ENCODE peak calls at places on chromosome X, in four cellular contexts. F is CD8-positive, alpha-beta memory T cell; O is breast epithelium; A is gastrocnemius medialis. H is an unnamed sample. For H3K9me3, H3K4me1 and H3K36me3, the result is how much of the 10 kb centered on the place peaks cover.

GRCh38 chrX:22126311-22126710 is 94.2 kb downstream of the PHEX start:
- DNase-seq in F (no peak), O (no peak), A (no peak), H (no peak)

GRCh38 chrX:135345328-135345645 is 36.0 kb downstream of the ETDC start:
- DNase-seq in F (no peak), O (no peak), A (peak), H (no peak)

GRCh38 chrX:151396042-151396826 is 772 bp upstream of the VMA21 start:
- DNase-seq in F (peak), O (peak), A (peak), H (peak)

GRCh38 chrX:149961572-149961971 is 23.3 kb upstream of the EOLA2 start:
- DNase-seq in F (no peak), O (no peak), A (no peak), H (no peak)

GRCh38 chrX:20973038-20973437 is 401.2 kb upstream of the CNKSR2 start:
- DNase-seq in F (no peak), O (no peak), A (no peak), H (no peak)

GRCh38 chrX:20265726-20266681 is 705 bp downstream of the RPS6KA3 start:
- DNase-seq in F (peak), O (peak), A (peak), H (no peak)

GRCh38 chrX:83658731-83659130 is 150.6 kb downstream of the POU3F4 start:
- DNase-seq in F (no peak), O (no peak), A (no peak), H (no peak)

GRCh38 chrX:104972737-104973136 is 247.8 kb downstream of the TEX13A start:
- DNase-seq in F (no peak), O (no peak), A (no peak), H (no peak)

GRCh38 chrX:2928127-2928582 is 984 bp downstream of the ARSD start:
- DNase-seq in F (no peak), O (peak), A (peak), H (peak)

GRCh38 chrX:153816821-153817220 is 13.5 kb downstream of the PDZD4 start:
- DNase-seq in F (peak), O (no peak), A (no peak), H (no peak)

GRCh38 chrX:20144491-20144890 is 2.9 kb upstream of the EIF1AX start:
- DNase-seq in F (no peak), O (no peak), A (no peak), H (no peak)

GRCh38 chrX:109959356-109959871 is 43.5 kb upstream of the TMEM164 start:
- DNase-seq in F (no peak), O (no peak), A (no peak), H (no peak)

GRCh38 chrX:103565752-103566151 is 19.6 kb upstream of the TCEAL4 start:
- DNase-seq in F (no peak), O (no peak), A (no peak), H (no peak)

GRCh38 chrX:67094061-67094460 is 449.8 kb upstream of the AR start:
- DNase-seq in F (no peak), O (no peak), A (no peak), H (no peak)

GRCh38 chrX:63784902-63785692 is at the start of gene ARHGEF9:
- DNase-seq in F (no peak), O (no peak), A (peak), H (no peak)

GRCh38 chrX:44765556-44765955 is 78.3 kb upstream of the DUSP21 start:
- DNase-seq in F (no peak), O (no peak), A (no peak), H (no peak)

GRCh38 chrX:154371771-154372300 is 2.6 kb downstream of the FLNA start:
- DNase-seq in F (no peak), O (no peak), A (no peak), H (no peak)

GRCh38 chrX:100650841-100651240 is 6.8 kb downstream of the SRPX2 start:
- DNase-seq in F (no peak), O (no peak), A (no peak), H (no peak)

GRCh38 chrX:135295238-135295943 is 13.9 kb upstream of the ETDC start:
- DNase-seq in F (peak), O (no peak), A (peak), H (no peak)

GRCh38 chrX:135707880-135708279 is 5.6 kb upstream of the CT45A1 start:
- DNase-seq in F (no peak), O (no peak), A (no peak), H (no peak)

GRCh38 chrX:111151764-111152163 is 55.8 kb downstream of the PAK3 start:
- DNase-seq in F (no peak), O (no peak), A (no peak), H (no peak)

GRCh38 chrX:119996600-119997524 is 53.3 kb upstream of the NKAP start:
- DNase-seq in F (no peak), O (no peak), A (no peak), H (no peak)

GRCh38 chrX:28922106-28922505 is 334.9 kb downstream of the IL1RAPL1 start:
- DNase-seq in F (no peak), O (no peak), A (no peak), H (no peak)

GRCh38 chrX:39905475-39905889 is 192.3 kb downstream of the BCOR start:
- DNase-seq in F (no peak), O (no peak), A (no peak), H (no peak)
- H3K9me3 ChIP-seq in F (under half), O (under half), A (under half), H (under half)

GRCh38 chrX:45912316-45912715 is 632.9 kb downstream of the ZNF674 start:
- DNase-seq in F (no peak), O (no peak), A (no peak), H (no peak)

GRCh38 chrX:45903781-45904201 is 641.4 kb downstream of the ZNF674 start:
- DNase-seq in F (no peak), O (no peak), A (no peak), H (no peak)

DNA sequence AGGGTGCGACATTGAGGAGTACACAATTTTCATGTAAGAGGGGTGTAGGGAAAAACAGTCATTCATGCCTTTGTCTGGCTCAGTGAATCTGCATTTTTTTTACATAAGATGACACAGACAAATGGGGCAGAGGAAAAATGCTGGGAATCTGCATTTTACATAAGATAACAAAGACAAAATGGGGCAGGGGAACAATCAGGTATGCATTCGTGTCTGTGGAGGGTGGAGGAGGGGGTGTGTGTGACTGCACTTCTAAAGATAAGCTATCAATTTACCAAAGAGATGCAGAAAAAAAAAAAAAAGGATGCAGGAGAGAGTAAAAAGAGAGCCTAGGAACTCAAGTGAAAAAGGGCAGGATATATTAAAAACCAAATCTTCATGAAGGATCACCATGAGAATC is 637.4 kb downstream of the ZNF674 start:
- DNase-seq in F (no peak), O (no peak), A (no peak), H (no peak)
- H3K4me1 ChIP-seq in F (under half), O (under half), A (under half), H (under half)

DNA sequence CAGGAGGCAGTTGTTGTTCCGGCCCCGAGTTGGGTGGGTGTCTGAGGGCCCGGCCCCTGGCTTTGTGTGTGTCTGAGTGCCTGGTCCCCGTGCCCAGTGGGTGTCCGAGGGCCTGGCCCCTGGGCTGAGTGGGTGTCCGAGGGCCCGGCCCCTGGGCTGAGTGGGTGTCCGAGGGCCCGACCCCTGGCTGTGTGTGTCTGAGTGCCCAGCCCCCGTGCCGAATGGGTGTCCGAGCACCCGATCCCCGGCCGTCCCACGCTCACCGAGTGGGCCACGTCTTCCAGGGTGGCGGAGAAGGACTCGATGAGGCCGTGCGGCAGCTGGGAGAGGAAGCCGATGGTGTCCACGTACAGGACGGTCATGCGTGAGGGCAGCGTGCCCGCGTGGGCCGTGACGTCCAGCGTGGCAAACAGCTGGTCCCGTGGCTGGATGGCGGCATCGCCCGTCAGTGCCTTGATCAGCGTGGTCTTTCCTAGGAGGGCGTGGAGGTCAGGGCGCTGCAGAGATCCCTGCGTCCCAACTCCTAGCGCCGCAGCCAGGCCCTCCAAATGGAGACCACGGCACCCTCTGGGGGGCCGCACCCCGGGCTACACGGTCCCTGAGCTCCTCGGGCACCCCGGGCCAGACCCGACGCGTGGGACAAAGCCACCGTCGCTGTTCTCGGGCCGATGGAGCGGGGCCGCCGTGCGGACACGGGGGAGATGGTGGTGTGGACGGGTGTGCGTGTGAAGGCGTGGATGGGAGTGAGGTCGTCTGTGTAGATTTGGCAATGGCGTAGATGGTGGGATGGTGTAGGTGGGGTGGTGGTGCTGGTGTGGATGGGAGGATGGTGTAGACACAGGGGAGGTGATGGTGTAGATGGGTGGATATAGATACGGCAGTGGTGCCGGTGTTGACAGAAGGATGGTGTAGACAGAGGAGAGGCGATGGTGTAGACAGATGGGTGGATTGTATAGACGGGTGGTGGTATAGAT is 7.2 kb downstream of the GTPBP6 start:
- DNase-seq in F (no peak), O (peak), A (no peak), H (no peak)
- H3K36me3 ChIP-seq in F (under half), O (under half), A (half or more), H (half or more)

DNA sequence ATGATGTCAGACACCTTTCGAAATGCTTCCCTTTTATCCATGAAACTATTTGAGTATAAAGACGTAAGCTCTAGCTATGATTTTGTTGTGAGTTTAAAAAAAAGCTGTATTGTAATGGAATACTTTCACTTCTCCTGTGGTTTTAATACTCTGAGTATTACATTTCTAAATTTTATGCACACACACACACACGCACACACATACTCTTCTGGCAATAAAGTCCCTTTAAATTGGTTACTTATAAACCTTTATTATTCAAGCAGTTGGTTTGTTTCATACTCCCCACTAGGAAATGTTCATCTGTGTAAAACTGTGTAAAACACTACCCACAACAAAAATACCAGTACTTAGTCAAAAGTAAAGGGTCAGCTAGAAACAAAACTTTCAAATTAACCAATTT is 18.2 kb downstream of the VAMP7 start:
- DNase-seq in F (no peak), O (no peak), A (no peak), H (no peak)
- H3K9me3 ChIP-seq in F (under half), O (under half), A (under half), H (under half)

GRCh38 chrX:16212024-16212423 is 44.7 kb downstream of the MAGEB17 start:
- DNase-seq in F (no peak), O (no peak), A (no peak), H (no peak)
- H3K4me1 ChIP-seq in F (under half), O (under half), A (under half), H (under half)

DNA sequence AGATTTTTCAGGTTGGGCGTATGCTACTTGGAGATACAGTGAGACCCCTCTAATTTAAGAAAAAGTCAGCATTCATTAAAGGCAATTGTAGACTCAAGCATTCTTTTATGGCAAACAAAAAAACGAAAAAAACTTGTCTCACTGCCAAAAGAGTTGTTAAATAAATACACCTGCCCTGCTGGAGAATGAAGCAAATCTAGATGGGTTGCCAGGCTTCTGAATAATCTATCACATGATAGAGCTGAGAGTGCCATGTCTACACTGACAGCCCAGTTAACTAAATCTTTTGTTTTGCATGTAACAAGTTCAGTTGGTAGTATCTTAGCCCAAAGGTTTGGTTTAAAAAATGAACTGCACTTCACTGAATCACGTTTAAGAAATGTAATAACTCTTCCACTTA is 69.9 kb downstream of the AGTR2 start:
- DNase-seq in F (no peak), O (no peak), A (no peak), H (no peak)
- H3K36me3 ChIP-seq in F (under half), O (under half), A (under half), H (under half)

GRCh38 chrX:37754518-37754917 is 25.3 kb upstream of the CYBB start:
- DNase-seq in F (no peak), O (no peak), A (no peak), H (no peak)
- H3K9me3 ChIP-seq in F (under half), O (under half), A (under half), H (under half)

GRCh38 chrX:71118032-71118984 is at the start of gene MED12:
- DNase-seq in F (peak), O (peak), A (peak), H (peak)

GRCh38 chrX:71111851-71112468 is 583 bp upstream of the IL2RG start:
- DNase-seq in F (no peak), O (no peak), A (no peak), H (no peak)

GRCh38 chrX:71118985-71119535 is 664 bp downstream of the MED12 start:
- DNase-seq in F (no peak), O (no peak), A (no peak), H (no peak)

GRCh38 chrX:71117358-71117757 is 1.0 kb upstream of the MED12 start:
- DNase-seq in F (no peak), O (no peak), A (no peak), H (no peak)
- H3K4me1 ChIP-seq in F (under half), O (under half), A (under half), H (under half)

DNA sequence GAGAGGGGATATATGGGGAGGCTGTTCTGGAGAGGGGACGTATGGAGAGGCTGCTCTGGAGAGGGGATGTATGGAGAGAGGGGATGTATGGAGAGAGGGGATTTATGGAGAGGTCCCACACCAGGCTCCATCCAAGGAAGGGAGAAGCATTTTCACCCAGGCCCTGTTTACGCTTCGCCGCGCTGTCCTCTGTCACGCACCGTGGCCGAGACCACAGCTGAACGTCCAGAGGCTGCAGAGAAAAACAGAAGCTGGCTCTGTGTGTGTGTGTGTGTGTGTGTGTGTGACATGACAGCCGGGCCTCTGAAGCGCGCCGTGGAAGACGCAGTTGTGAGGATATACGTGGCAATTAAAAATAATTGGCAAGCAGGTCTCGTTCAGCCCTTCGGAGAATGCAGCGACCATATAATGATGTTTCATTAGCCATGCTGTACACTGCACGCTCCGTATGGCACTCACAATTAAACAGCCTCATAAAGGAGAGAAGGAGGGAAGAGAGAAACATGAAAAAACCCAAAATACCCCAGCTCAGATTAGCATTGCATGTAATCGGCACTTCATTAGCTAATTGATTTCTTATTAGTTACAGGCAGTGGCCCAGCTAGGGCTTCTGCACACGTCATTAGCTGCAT is 74.9 kb upstream of the SHOX start:
- DNase-seq in F (no peak), O (no peak), A (no peak), H (no peak)
- H3K36me3 ChIP-seq in F (under half), O (under half), A (under half), H (under half)

GRCh38 chrX:141838016-141838415 is at the start of gene MAGEC3:
- DNase-seq in F (no peak), O (no peak), A (no peak), H (no peak)
- H3K9me3 ChIP-seq in F (under half), O (under half), A (under half), H (under half)